ENCODE peak calls at places on chromosomes 3 and 15, in nine cellular contexts. W, T, N, A, S, Y, V, F and Z are unnamed samples.
A peak's percentile ranks its signal among the peaks of the same experiment; 100 is the strongest.

GRCh38 chr3:60571511-60571910 is 679.7 kb downstream of the FHIT start:
- DNase-seq in V (no peak), F (no peak), S (no peak), Y (no peak), A (no peak), W (no peak), N (no peak), T (no peak), Z (no peak)

GRCh38 chr15:67085818-67086649 is 20.6 kb downstream of the SMAD3 start:
- DNase-seq in N (peak; percentile 93), A (no peak), F (no peak), T (peak; percentile 98), S (no peak), Y (no peak), W (no peak), V (no peak), Z (peak; percentile 83)

GRCh38 chr15:48861813-48862431 is 16.0 kb upstream of the EID1 start:
- DNase-seq in W (peak; percentile 54), V (no peak), T (peak; percentile 85), Y (peak; percentile 62), S (peak; percentile 40), F (no peak), N (peak; percentile 77), A (peak; percentile 58), Z (peak; percentile 76)

GRCh38 chr3:64152100-64152499 is 73.2 kb downstream of the PRICKLE2 start:
- DNase-seq in F (no peak), N (peak; percentile 85), Y (no peak), T (peak; percentile 94), S (no peak), V (no peak), W (no peak), A (no peak), Z (peak; percentile 70)

GRCh38 chr3:73580343-73580742 is 44.4 kb downstream of the PDZRN3 start:
- DNase-seq in W (no peak), V (no peak), S (no peak), A (no peak), F (no peak), Y (peak; percentile 35), N (peak; percentile 87), T (peak; percentile 99), Z (peak; percentile 79)

GRCh38 chr3:59327324-59327939 is 277.6 kb upstream of the CFAP20DC start:
- DNase-seq in W (no peak), A (no peak), S (no peak), V (no peak), Y (peak; percentile 71), N (peak; percentile 78), T (peak; percentile 30), F (no peak), Z (no peak)

GRCh38 chr3:138072816-138073215 is 42.6 kb downstream of the DZIP1L start:
- DNase-seq in V (no peak), W (no peak), S (no peak), N (no peak), F (no peak), Y (no peak), T (peak; percentile 12), A (no peak), Z (no peak)

GRCh38 chr15:29998017-29998416 is 84.7 kb upstream of the GOLGA8J start:
- DNase-seq in N (no peak), V (no peak), F (no peak), T (no peak), Y (no peak), A (no peak), S (no peak), W (no peak), Z (no peak)

GRCh38 chr15:96115642-96116041 is 214.9 kb upstream of the NR2F2 start:
- DNase-seq in Y (no peak), T (peak; percentile 34), W (no peak), A (no peak), F (no peak), S (no peak), N (peak; percentile 71), V (no peak), Z (peak; percentile 73)

GRCh38 chr15:51887887-51888592 is 58.6 kb downstream of the TMOD3 start:
- DNase-seq in W (no peak), Y (no peak), N (no peak), A (no peak), T (no peak), S (no peak), F (no peak), V (no peak), Z (no peak)

GRCh38 chr15:70892002-70892911 is at the start of the genes LRRC49 and THAP10:
- DNase-seq in N (peak; percentile 96), F (peak; percentile 82), W (peak; percentile 74), T (peak; percentile 98), Y (peak; percentile 84), A (peak; percentile 88), V (peak; percentile 89), S (peak; percentile 89), Z (peak; percentile 99)

GRCh38 chr3:53820084-53820483 is 26.1 kb downstream of the CHDH start:
- DNase-seq in W (no peak), N (no peak), A (no peak), T (no peak), Y (no peak), F (no peak), S (no peak), V (no peak), Z (no peak)

GRCh38 chr15:60620707-60621106 is 141.8 kb upstream of the ICE2 start:
- DNase-seq in N (peak; percentile 19), V (peak; percentile 76), T (no peak), W (no peak), Y (peak; percentile 19), F (no peak), S (no peak), A (no peak), Z (no peak)

DNA sequence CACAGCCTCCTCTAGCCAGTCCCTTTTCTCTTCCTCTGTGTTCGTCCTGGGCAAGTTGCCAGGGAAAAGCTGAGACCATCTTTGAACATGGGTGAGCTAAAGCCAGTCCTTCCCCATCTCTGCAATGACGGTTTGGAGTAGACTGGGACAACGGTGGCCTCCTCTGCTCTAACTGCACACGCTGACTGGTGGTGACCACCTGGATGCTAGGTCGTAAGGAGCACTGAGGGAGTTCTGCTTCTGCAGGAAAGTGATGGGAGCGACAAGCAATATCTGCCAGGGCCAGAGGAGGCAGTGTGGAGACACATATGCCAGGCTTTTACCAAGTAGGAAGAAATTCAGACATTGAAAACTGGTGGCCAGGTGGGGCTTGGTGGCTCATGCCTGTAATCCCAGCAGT is 111.7 kb downstream of the NUP210 start:
- DNase-seq in Y (no peak), A (peak; percentile 24), V (no peak), W (peak; percentile 71), S (no peak), F (no peak), T (peak; percentile 30), N (peak; percentile 42), Z (peak; percentile 48)
- TF ChIP-seq CTCF in Y (no peak), A (peak; percentile 67), V (peak; percentile 14), W (peak; percentile 56), S (no peak), F (no peak), T (peak; percentile 35), N (peak; percentile 53), Z (peak; percentile 66)

GRCh38 chr3:197501879-197502620 is 53.7 kb downstream of the BDH1 start:
- DNase-seq in S (peak; percentile 89), V (no peak), N (peak; percentile 73), T (peak; percentile 58), Y (no peak), F (no peak), W (peak; percentile 65), A (no peak), Z (peak; percentile 25)
- TF ChIP-seq CTCF in S (peak; percentile 55), V (peak; percentile 19), N (peak; percentile 77), T (peak; percentile 60), Y (no peak), F (peak; percentile 17), W (peak; percentile 46), A (peak; percentile 66), Z (peak; percentile 77)

DNA sequence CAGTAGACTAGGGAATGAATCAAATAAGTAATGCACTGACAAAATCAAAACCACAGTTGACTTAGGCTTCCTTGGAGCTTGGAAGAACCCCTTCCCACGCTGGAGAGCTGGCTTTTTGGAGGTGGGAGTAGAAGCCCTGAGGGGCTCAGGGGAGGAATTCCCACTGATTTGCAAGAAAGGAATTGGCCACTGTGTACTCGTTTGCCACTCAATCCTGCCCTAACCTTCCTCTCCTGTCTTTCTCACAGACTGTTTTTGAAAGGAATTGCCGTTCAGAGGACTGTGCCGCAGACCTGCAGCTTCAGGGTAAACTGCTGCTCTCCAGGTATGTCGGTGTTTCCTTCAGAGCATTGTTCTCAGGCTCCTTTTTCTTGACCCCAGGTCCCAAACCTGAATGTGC is 208.2 kb upstream of the CTDSPL start:
- DNase-seq in V (no peak), A (no peak), S (no peak), N (no peak), F (no peak), T (no peak), Y (no peak), W (no peak), Z (no peak)
- TF ChIP-seq CTCF in V (no peak), A (no peak), S (no peak), N (no peak), F (no peak), T (no peak), Y (no peak), W (no peak), Z (no peak)

GRCh38 chr3:22170370-22170769 is 419.4 kb upstream of the ZNF385D start:
- DNase-seq in W (no peak), Y (no peak), T (no peak), S (no peak), V (no peak), N (no peak), F (no peak), A (no peak), Z (no peak)

GRCh38 chr3:22176911-22177310 is 425.9 kb upstream of the ZNF385D start:
- DNase-seq in V (no peak), Y (no peak), F (no peak), A (no peak), W (no peak), S (no peak), N (no peak), T (no peak), Z (no peak)

GRCh38 chr3:22172964-22173363 is 422.0 kb upstream of the ZNF385D start:
- DNase-seq in V (no peak), F (no peak), A (no peak), Y (no peak), T (no peak), S (no peak), N (no peak), W (no peak), Z (no peak)

DNA sequence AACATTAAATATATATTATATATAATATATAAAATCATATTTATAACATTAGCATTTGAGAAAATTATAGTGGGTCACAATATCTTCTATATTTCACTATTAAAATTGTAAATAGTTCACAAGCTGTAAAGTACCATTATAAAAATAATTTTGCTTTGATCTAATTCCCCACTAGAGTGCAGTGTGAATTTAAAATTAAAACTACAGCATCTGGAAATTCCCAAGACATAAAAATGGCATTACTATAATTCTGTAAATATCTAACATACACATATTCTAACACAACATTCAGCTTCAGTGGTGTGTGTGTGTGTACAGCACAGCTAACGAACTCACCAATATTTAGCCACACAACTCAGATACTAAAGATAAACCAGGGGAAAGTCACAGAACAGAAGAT is 424.9 kb upstream of the ZNF385D start:
- DNase-seq in W (no peak), F (no peak), Y (no peak), V (no peak), S (no peak), N (peak; percentile 9), A (no peak), T (no peak), Z (no peak)
- TF ChIP-seq CTCF in W (no peak), F (no peak), Y (no peak), V (no peak), S (no peak), N (peak; percentile 21), A (no peak), T (peak; percentile 14), Z (peak; percentile 16)

GRCh38 chr3:170961616-170962400 is 53.4 kb upstream of the EIF5A2 start:
- DNase-seq in Y (peak; percentile 34), T (peak; percentile 64), N (peak; percentile 62), V (no peak), A (peak; percentile 34), W (peak; percentile 15), S (peak; percentile 27), F (no peak), Z (peak; percentile 37)
- TF ChIP-seq CTCF in Y (peak; percentile 61), T (peak; percentile 50), N (peak; percentile 45), V (peak; percentile 62), A (peak; percentile 73), W (peak; percentile 68), S (peak; percentile 41), F (no peak), Z (peak; percentile 90)